ENCODE peak calls at places on chromosomes 4 and X, in seven cellular contexts. A is psoas muscle, G is fibroblast of the aortic adventitia, J is OCI-LY7, U is vagina, O is DND-41, N is choroid plexus epithelial cell. K is an unnamed sample.

GRCh38 chr4:157045507-157046127 is 30.3 kb upstream of the GLRB start:
- DNase-seq in A (no peak), G (peak), J (peak), U (no peak), O (no peak), N (peak), K (peak)

GRCh38 chr4:151417164-151417571 is 8.2 kb downstream of the FHIP1A start:
- DNase-seq in A (no peak), G (peak), J (no peak), U (no peak), O (no peak), N (peak), K (no peak)

GRCh38 chr4:25131925-25132324 is 28.3 kb downstream of the SEPSECS start:
- DNase-seq in A (no peak), G (no peak), J (no peak), U (no peak), O (no peak), N (peak), K (no peak)

GRCh38 chr4:147777456-147778091 is 45.7 kb downstream of the ARHGAP10 start:
- DNase-seq in A (no peak), G (no peak), J (no peak), U (no peak), O (no peak), N (no peak), K (no peak)

GRCh38 chr4:148845609-148846008 is 403.4 kb upstream of the NR3C2 start:
- DNase-seq in A (no peak), G (no peak), J (no peak), U (no peak), O (no peak), N (no peak), K (no peak)

GRCh38 chr4:170080496-170080895 is 9.3 kb downstream of the AADAT start:
- DNase-seq in A (no peak), G (no peak), J (no peak), U (no peak), O (no peak), N (no peak), K (no peak)

GRCh38 chrX:475926-476723 is 89.4 kb upstream of the PPP2R3B start:
- DNase-seq in A (no peak), G (no peak), J (no peak), U (no peak), O (no peak), N (peak), K (no peak)

GRCh38 chrX:153623310-153624029 is 23.5 kb upstream of the DUSP9 start:
- DNase-seq in A (peak), G (no peak), J (no peak), U (no peak), O (no peak), N (no peak), K (no peak)

GRCh38 chr4:48939785-48940184 is 33.2 kb upstream of the OCIAD2 start:
- DNase-seq in A (no peak), G (peak), J (no peak), U (no peak), O (no peak), N (peak), K (no peak)

GRCh38 chrX:45513042-45513441 is 312.4 kb upstream of the DIPK2B start:
- DNase-seq in A (no peak), G (no peak), J (no peak), U (no peak), O (no peak), N (no peak), K (no peak)

GRCh38 chr4:107255114-107255513 is 219.0 kb upstream of the DKK2 start:
- DNase-seq in A (no peak), G (peak), J (no peak), U (no peak), O (no peak), N (no peak), K (no peak)

GRCh38 chrX:29231800-29232199 is 644.6 kb downstream of the IL1RAPL1 start:
- DNase-seq in A (no peak), G (peak), J (no peak), U (no peak), O (no peak), N (peak), K (no peak)

GRCh38 chr4:119304431-119304830 is 17.5 kb downstream of the FABP2 start:
- DNase-seq in A (no peak), G (no peak), J (no peak), U (no peak), O (no peak), N (no peak), K (no peak)

DNA sequence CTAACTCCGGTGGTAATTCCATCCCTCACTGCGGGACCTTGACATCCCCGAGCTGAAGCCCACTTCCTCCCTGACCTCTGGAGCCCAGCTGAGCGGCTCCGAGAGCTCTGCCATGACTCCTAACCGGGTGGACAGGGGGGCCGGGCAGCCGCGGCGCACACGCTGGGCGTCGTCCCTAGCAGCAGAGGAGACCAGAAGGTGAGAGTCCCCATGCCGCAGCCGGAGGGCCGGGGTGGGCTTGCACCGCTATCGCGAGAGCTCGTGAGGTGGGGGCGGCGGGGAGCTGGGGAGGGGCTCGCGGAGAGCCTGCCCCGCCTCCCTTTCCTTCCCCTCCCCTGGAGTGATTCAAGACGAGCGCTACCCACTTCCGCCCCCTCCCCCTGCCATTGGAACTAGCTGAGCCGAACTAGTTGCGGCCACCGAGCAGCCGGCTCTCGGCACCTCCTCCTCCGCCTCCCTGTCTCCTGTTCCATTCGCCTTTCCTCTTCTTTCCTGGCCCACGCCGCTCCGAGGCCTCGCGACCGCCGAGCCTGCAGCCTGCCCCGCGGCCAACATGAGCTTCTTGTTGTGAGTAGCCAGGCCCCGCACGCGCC is at the start of gene MOB1B:
- DNase-seq in A (peak), G (peak), J (peak), U (peak), O (peak), N (peak), K (peak)
- TF ChIP-seq CTCF in A (peak), G (peak), J (peak), U (no peak), O (peak), N (peak), K (peak)

GRCh38 chr4:74444891-74445642 is at the start of gene AREG:
- DNase-seq in A (peak), G (peak), J (peak), U (no peak), O (no peak), N (peak), K (peak)
- TF ChIP-seq CTCF in A (peak), G (peak), J (peak), U (peak), O (no peak), N (peak), K (peak)

GRCh38 chrX:56279869-56280268 is 47.7 kb downstream of the KLF8 start:
- DNase-seq in A (no peak), G (no peak), J (no peak), U (no peak), O (no peak), N (no peak), K (no peak)

GRCh38 chrX:56284269-56284668 is 52.1 kb downstream of the KLF8 start:
- DNase-seq in A (no peak), G (no peak), J (no peak), U (no peak), O (no peak), N (no peak), K (no peak)

GRCh38 chrX:56281789-56282188 is 49.6 kb downstream of the KLF8 start:
- DNase-seq in A (no peak), G (peak), J (peak), U (no peak), O (peak), N (peak), K (no peak)
- TF ChIP-seq CTCF in A (peak), G (peak), J (peak), U (no peak), O (peak), N (peak), K (peak)

DNA sequence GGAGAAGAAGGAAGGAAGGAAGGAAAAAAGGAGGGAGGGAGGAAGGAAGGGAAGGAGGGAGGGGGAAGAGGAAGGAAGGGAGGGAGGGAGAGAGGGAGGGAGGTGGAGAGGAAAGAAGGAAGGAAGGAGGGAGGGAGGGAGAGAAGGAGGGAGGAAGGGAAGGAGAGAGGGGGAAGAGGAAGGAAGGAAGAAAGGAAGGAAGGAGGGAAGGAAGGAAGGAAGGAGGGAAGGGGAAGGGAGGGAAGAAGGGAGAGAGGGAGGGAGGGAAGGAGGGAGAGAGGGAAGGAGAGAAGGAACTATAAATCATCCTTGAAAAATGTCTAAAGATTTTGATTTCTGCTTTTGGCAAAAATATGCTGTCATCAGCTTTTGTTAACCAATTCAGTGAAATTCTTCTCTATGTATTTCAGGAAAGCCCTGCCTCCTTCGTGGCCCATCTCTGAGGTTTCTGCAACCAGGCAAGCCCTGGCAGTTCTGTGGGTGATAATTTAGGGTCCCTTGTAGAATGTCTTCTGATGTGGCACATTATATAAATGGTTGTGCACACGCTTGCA is 7.1 kb upstream of the HOPX start:
- DNase-seq in A (no peak), G (no peak), J (no peak), U (no peak), O (no peak), N (no peak), K (no peak)
- TF ChIP-seq CTCF in A (no peak), G (no peak), J (no peak), U (no peak), O (no peak), N (no peak), K (no peak)

DNA sequence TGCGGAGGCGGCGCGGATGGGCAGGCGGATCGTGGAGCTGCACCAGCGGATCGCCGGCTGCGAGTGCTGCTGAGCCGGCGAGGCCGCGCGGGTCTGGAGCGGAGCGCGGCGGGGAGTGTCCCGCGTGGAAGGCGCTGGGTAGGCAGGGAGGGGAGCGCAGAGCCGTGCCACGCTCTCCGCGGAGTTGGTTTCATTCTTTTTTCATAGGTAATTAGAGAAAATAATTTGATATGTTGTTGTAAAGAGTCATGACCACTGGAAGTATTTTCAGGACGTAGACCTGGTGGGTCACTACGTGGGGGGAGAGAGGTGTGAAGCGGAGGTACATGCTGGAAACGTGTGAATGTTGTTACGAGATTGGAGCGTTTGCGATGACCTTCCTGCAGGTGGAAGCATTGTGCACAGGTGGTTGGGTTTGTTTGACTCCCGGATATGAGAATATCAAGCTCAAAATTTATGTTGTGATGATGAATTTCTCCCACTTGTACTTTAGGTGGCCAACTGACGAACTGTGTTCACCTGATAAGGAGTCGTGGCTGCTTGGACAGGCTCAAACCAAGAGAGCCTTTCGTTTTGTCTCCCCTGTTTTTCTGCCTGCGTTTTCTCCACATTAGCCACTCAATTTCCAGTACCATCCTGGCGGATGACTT is 19.1 kb upstream of the S100P start:
- DNase-seq in A (peak), G (no peak), J (peak), U (no peak), O (peak), N (peak), K (peak)
- TF ChIP-seq CTCF in A (peak), G (peak), J (peak), U (no peak), O (peak), N (peak), K (peak)

DNA sequence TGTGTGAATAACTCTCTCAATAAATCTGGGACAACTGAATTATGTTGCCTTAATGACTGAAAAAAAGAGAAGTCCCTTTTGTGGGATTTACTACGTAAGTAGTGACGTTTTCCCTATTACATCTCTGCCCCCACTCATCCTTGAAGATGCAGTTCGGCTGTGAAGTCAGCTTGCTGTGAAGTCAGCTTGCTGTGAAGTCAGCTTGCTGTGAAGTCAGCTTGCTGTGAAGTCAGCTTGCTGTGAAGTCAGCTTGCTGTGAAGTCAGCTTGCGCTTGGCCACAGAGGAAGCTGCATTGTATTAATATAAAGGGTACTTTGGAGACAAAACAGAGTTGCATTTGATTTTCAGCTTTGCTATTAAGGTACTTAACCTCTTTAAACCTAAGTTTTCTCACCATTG is 7.9 kb upstream of the VAMP7 start:
- DNase-seq in A (no peak), G (no peak), J (no peak), U (no peak), O (no peak), N (no peak), K (no peak)
- TF ChIP-seq CTCF in A (no peak), G (no peak), J (no peak), U (no peak), O (no peak), N (no peak), K (no peak)

DNA sequence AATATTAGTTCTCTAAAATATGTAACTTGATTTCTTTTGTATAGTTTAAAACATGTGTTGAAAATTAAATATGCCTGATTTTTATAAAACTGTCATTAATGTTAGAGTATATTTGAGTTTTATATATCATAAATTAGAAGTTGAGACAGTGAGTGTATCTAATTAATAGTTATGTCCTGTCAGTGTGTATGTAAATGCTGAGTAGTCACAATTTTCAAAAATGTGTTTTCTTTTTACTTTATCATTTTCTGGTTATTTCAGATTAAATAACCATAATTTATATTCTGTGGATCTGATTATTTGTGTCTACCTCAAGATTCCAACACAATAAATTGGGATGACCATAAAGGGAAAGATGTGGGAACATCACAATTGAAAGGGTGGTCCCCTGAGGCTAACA is 82.7 kb upstream of the CXXC4 start:
- DNase-seq in A (no peak), G (no peak), J (no peak), U (no peak), O (no peak), N (no peak), K (no peak)
- TF ChIP-seq CTCF in A (no peak), G (no peak), J (no peak), U (no peak), O (no peak), N (no peak), K (no peak)

DNA sequence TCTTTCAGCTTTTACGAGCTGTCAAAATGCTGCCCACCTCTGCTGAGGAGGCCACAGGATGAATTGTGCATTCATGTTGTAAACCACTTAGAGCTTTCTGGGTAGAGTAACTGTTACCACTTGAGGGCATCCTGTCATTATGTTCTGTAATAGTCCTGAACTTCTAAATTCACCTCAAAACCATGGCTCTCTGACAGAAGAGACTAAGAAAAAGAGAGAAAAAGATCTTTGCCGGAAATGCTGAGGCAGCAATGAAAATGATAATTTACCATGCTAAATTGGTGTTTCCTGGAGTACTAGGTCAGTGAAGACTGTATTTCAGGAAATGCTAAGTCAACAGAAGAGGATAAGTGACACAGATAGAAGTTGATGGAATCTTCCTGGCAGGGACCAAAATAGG is 942.3 kb upstream of the SLIT2 start:
- DNase-seq in A (no peak), G (peak), J (no peak), U (no peak), O (no peak), N (peak), K (no peak)
- TF ChIP-seq CTCF in A (no peak), G (peak), J (peak), U (no peak), O (peak), N (peak), K (no peak)

GRCh38 chr4:40924793-40925117 is 175.0 kb downstream of the NSUN7 start:
- DNase-seq in A (no peak), G (no peak), J (no peak), U (no peak), O (no peak), N (no peak), K (no peak)
- TF ChIP-seq CTCF in A (no peak), G (no peak), J (peak), U (no peak), O (no peak), N (no peak), K (no peak)

DNA sequence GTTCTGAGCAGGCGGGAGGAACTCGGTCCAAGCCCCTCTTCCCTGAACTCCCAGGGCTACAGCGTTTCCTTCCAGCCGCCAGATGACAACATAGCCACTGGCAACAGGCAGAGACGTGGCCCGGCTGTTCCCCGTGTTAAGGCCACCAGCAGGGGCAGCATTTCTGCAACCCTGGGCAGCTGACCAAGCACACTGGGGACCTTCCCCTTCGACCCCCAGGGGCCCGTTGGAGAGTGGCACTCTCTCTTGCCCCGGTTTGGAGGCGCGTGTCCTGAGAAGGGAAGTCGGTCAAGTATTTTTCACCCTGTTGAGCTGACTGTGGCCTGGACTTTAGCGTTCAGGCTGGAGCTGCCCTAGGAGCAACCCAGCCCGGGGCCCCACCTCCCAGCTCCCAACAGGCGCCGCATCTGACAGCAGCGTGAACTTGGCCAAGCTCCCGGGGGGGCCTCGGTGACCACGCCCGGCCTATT is 37.6 kb downstream of the ZBTB49 start:
- DNase-seq in A (no peak), G (no peak), J (no peak), U (no peak), O (no peak), N (peak), K (peak)
- TF ChIP-seq CTCF in A (no peak), G (peak), J (peak), U (no peak), O (peak), N (peak), K (peak)